ENCODE peak calls at places on chromosomes 2 and 18, in five cellular contexts. L, M, Z, U and G are unnamed samples.

GRCh38 chr18:36828157-36828629 is 609 bp downstream of the TPGS2 start:
- DNase-seq in Z (no peak), M (peak; percentile 10), U (peak; percentile 82), L (peak; percentile 16), G (no peak)

GRCh38 chr2:42788478-42788793 is 3.9 kb downstream of the HAAO start:
- DNase-seq in M (no peak), U (no peak), Z (no peak), L (no peak), G (no peak)

GRCh38 chr18:9735238-9735637 is 27.1 kb downstream of the RAB31 start:
- DNase-seq in Z (no peak), M (no peak), L (peak; percentile 54), U (no peak), G (no peak)

GRCh38 chr2:84881581-84882414 is 914 bp upstream of the TRABD2A start:
- DNase-seq in M (peak; percentile 79), U (peak; percentile 85), Z (peak; percentile 90), L (peak; percentile 73), G (peak; percentile 85)

GRCh38 chr2:120983344-120983743 is 247.7 kb downstream of the GLI2 start:
- DNase-seq in Z (no peak), M (no peak), L (no peak), U (no peak), G (no peak)

GRCh38 chr2:125713533-125713932 is 942.4 kb upstream of the GYPC start:
- DNase-seq in L (no peak), U (no peak), M (no peak), Z (no peak), G (no peak)

GRCh38 chr2:127174176-127174575 is 45.9 kb downstream of the CYP27C1 start:
- DNase-seq in U (peak; percentile 22), Z (no peak), L (no peak), M (no peak), G (no peak)

GRCh38 chr2:173555833-173556232 is 201.2 kb downstream of the CDCA7 start:
- DNase-seq in L (no peak), M (no peak), Z (no peak), U (peak; percentile 58), G (no peak)

GRCh38 chr2:20062615-20063545 is 11.5 kb upstream of the LAPTM4A start:
- DNase-seq in U (peak; percentile 97), M (no peak), L (no peak), Z (no peak), G (no peak)

GRCh38 chr2:223578846-223579245 is 23.3 kb downstream of the SCG2 start:
- DNase-seq in M (no peak), U (no peak), L (no peak), Z (no peak), G (no peak)

GRCh38 chr2:220396287-220396686 is 768.9 kb downstream of the SLC4A3 start:
- DNase-seq in Z (no peak), L (no peak), M (no peak), U (peak; percentile 80), G (no peak)

GRCh38 chr2:20496069-20496468 is 49.2 kb downstream of the RHOB start:
- DNase-seq in U (peak; percentile 31), L (peak; percentile 51), M (no peak), Z (no peak), G (no peak)

GRCh38 chr2:30721668-30722647 is 85.3 kb downstream of the CAPN13 start:
- DNase-seq in Z (peak; percentile 46), L (no peak), U (no peak), M (no peak), G (no peak)

GRCh38 chr2:56580242-56580641 is 396.5 kb downstream of the CCDC85A start:
- DNase-seq in M (no peak), L (no peak), U (peak; percentile 82), Z (no peak), G (no peak)

GRCh38 chr2:43157506-43158232 is 68.7 kb downstream of the ZFP36L2 start:
- DNase-seq in U (no peak), M (no peak), L (peak; percentile 48), Z (no peak), G (no peak)

GRCh38 chr18:67261931-67262552 is 254.5 kb downstream of the DSEL start:
- DNase-seq in Z (no peak), L (no peak), U (no peak), M (no peak), G (no peak)

GRCh38 chr2:207944334-207944733 is 81.0 kb downstream of the PLEKHM3 start:
- DNase-seq in L (no peak), M (no peak), U (no peak), Z (no peak), G (no peak)

GRCh38 chr2:187617925-187618324 is 63.7 kb upstream of the TFPI start:
- DNase-seq in L (no peak), U (no peak), Z (no peak), M (no peak), G (no peak)

GRCh38 chr2:217935901-217936684 is 66.7 kb downstream of the TNS1 start:
- DNase-seq in U (no peak), M (no peak), L (no peak), Z (no peak), G (no peak)

GRCh38 chr2:120398051-120398960 is 52.4 kb downstream of the INHBB start:
- DNase-seq in Z (no peak), U (peak; percentile 50), L (no peak), M (no peak), G (no peak)

GRCh38 chr2:224948859-224949258 is 93.4 kb downstream of the DOCK10 start:
- DNase-seq in U (peak; percentile 74), M (no peak), L (no peak), Z (no peak), G (no peak)

GRCh38 chr2:42959148-42959992 is 167.0 kb upstream of the HAAO start:
- DNase-seq in Z (no peak), U (peak; percentile 27), L (peak; percentile 84), M (no peak), G (no peak)

GRCh38 chr2:112690853-112691390 is 29.9 kb upstream of the NT5DC4 start:
- DNase-seq in L (peak; percentile 66), M (peak; percentile 56), U (peak; percentile 76), Z (no peak), G (peak; percentile 62)

GRCh38 chr2:202911203-202911512 is 315 bp downstream of the WDR12 start:
- DNase-seq in Z (no peak), M (no peak), U (no peak), L (no peak), G (no peak)

GRCh38 chr18:5546660-5547059 is 2.9 kb upstream of the EPB41L3 start:
- DNase-seq in L (no peak), U (peak; percentile 25), M (no peak), Z (no peak), G (no peak)